ENCODE peak calls at places on chromosomes 13 and 19, in eight cellular contexts. One of them, this sample, is unnamed.

GRCh38 chr19:40331052-40331451 is 17.1 kb downstream of the C19orf47 start:
- DNase-seq in foreskin fibroblast: no peak
- DNase-seq in cardiac muscle cell: no peak
- DNase-seq in ascending aorta: no peak
- DNase-seq in A549: no peak
- DNase-seq in GM12865: no peak
- DNase-seq in fibroblast of pulmonary artery: no peak
- DNase-seq in BE2C: no peak
- DNase-seq in this sample: no peak

GRCh38 chr19:51552996-51553725 is 17.9 kb upstream of the ZNF175 start:
- DNase-seq in cardiac muscle cell: peak
- DNase-seq in foreskin fibroblast: peak
- DNase-seq in ascending aorta: no peak
- DNase-seq in BE2C: peak
- DNase-seq in GM12865: peak
- DNase-seq in fibroblast of pulmonary artery: peak
- DNase-seq in A549: peak
- DNase-seq in this sample: no peak

GRCh38 chr13:43411741-43412140 is 375.0 kb downstream of the ENOX1 start:
- DNase-seq in GM12865: no peak
- DNase-seq in ascending aorta: no peak
- DNase-seq in foreskin fibroblast: no peak
- DNase-seq in cardiac muscle cell: no peak
- DNase-seq in A549: no peak
- DNase-seq in BE2C: no peak
- DNase-seq in fibroblast of pulmonary artery: no peak
- DNase-seq in this sample: no peak

GRCh38 chr13:48492123-48493075 is 40.5 kb downstream of the RCBTB2 start:
- DNase-seq in cardiac muscle cell: peak
- DNase-seq in GM12865: peak
- DNase-seq in foreskin fibroblast: peak
- DNase-seq in ascending aorta: peak
- DNase-seq in BE2C: peak
- DNase-seq in fibroblast of pulmonary artery: peak
- DNase-seq in A549: no peak
- DNase-seq in this sample: peak

GRCh38 chr19:12052057-12052570 is 647 bp downstream of the ZNF878 start:
- DNase-seq in A549: no peak
- DNase-seq in GM12865: no peak
- DNase-seq in cardiac muscle cell: no peak
- DNase-seq in foreskin fibroblast: peak
- DNase-seq in BE2C: no peak
- DNase-seq in ascending aorta: no peak
- DNase-seq in fibroblast of pulmonary artery: no peak
- DNase-seq in this sample: no peak

GRCh38 chr19:41626877-41627276 is at the start of gene CEACAM4:
- DNase-seq in ascending aorta: no peak
- DNase-seq in cardiac muscle cell: no peak
- DNase-seq in fibroblast of pulmonary artery: no peak
- DNase-seq in foreskin fibroblast: no peak
- DNase-seq in A549: no peak
- DNase-seq in BE2C: no peak
- DNase-seq in GM12865: no peak
- DNase-seq in this sample: no peak

GRCh38 chr13:49366841-49367240 is 77.0 kb downstream of the CAB39L start:
- DNase-seq in A549: no peak
- DNase-seq in BE2C: no peak
- DNase-seq in ascending aorta: no peak
- DNase-seq in foreskin fibroblast: peak
- DNase-seq in GM12865: no peak
- DNase-seq in fibroblast of pulmonary artery: peak
- DNase-seq in cardiac muscle cell: no peak
- DNase-seq in this sample: no peak

GRCh38 chr19:55640577-55641375 is at the start of gene ZNF580:
- DNase-seq in A549: peak
- DNase-seq in ascending aorta: peak
- DNase-seq in foreskin fibroblast: peak
- DNase-seq in BE2C: peak
- DNase-seq in fibroblast of pulmonary artery: peak
- DNase-seq in cardiac muscle cell: peak
- DNase-seq in GM12865: peak
- DNase-seq in this sample: no peak

GRCh38 chr19:11984986-11985385 is 20.1 kb downstream of the ZNF763 start:
- DNase-seq in fibroblast of pulmonary artery: no peak
- DNase-seq in A549: no peak
- DNase-seq in ascending aorta: no peak
- DNase-seq in foreskin fibroblast: no peak
- DNase-seq in BE2C: peak
- DNase-seq in cardiac muscle cell: peak
- DNase-seq in GM12865: peak
- DNase-seq in this sample: no peak

GRCh38 chr13:113860051-113860471 is 3.8 kb downstream of the GAS6 start:
- DNase-seq in foreskin fibroblast: no peak
- DNase-seq in GM12865: no peak
- DNase-seq in fibroblast of pulmonary artery: no peak
- DNase-seq in A549: no peak
- DNase-seq in BE2C: no peak
- DNase-seq in cardiac muscle cell: no peak
- DNase-seq in ascending aorta: no peak
- DNase-seq in this sample: no peak

DNA sequence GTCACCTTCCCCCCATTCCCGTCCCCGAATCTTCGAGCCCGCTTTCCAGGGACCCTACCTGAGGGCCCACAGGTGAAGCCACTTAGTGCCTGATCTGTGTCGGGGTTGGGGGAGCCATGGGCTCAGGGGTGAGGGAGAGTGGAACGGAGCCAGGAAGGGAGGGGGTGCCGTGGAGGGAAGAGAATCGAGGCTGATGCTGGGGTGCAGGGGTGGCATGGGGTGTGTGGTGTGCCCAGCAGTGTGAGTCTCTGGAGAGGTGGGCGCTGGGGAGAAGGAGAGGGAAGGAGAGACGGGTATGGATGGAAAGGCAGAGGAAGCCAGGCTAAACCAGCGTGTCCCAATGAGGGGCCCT is 1.1 kb upstream of the HPN start:
- DNase-seq in fibroblast of pulmonary artery: no peak
- DNase-seq in GM12865: no peak
- DNase-seq in A549: no peak
- DNase-seq in BE2C: no peak
- DNase-seq in cardiac muscle cell: no peak
- DNase-seq in ascending aorta: peak
- DNase-seq in foreskin fibroblast: no peak
- DNase-seq in this sample: no peak
- H3K4me3 ChIP-seq in fibroblast of pulmonary artery: no peak
- H3K4me3 ChIP-seq in GM12865: no peak
- H3K4me3 ChIP-seq in A549: no peak
- H3K4me3 ChIP-seq in BE2C: no peak
- H3K4me3 ChIP-seq in cardiac muscle cell: no peak
- H3K4me3 ChIP-seq in ascending aorta: peak
- H3K4me3 ChIP-seq in foreskin fibroblast: no peak
- H3K4me3 ChIP-seq in this sample: no peak

GRCh38 chr13:102944821-102945220 is 99.0 kb downstream of the ERCC5 start:
- DNase-seq in foreskin fibroblast: no peak
- DNase-seq in A549: no peak
- DNase-seq in BE2C: no peak
- DNase-seq in cardiac muscle cell: no peak
- DNase-seq in ascending aorta: no peak
- DNase-seq in fibroblast of pulmonary artery: no peak
- DNase-seq in GM12865: no peak
- DNase-seq in this sample: no peak

GRCh38 chr13:102945324-102945815 is 99.5 kb downstream of the ERCC5 start:
- DNase-seq in fibroblast of pulmonary artery: no peak
- DNase-seq in A549: no peak
- DNase-seq in ascending aorta: no peak
- DNase-seq in foreskin fibroblast: no peak
- DNase-seq in BE2C: no peak
- DNase-seq in GM12865: no peak
- DNase-seq in cardiac muscle cell: no peak
- DNase-seq in this sample: no peak

GRCh38 chr13:102951808-102952207 is 106.0 kb downstream of the ERCC5 start:
- DNase-seq in fibroblast of pulmonary artery: no peak
- DNase-seq in GM12865: no peak
- DNase-seq in foreskin fibroblast: no peak
- DNase-seq in ascending aorta: no peak
- DNase-seq in A549: no peak
- DNase-seq in BE2C: no peak
- DNase-seq in cardiac muscle cell: peak
- DNase-seq in this sample: no peak

GRCh38 chr13:102948006-102948405 is 102.2 kb downstream of the ERCC5 start:
- DNase-seq in BE2C: no peak
- DNase-seq in ascending aorta: no peak
- DNase-seq in fibroblast of pulmonary artery: peak
- DNase-seq in A549: no peak
- DNase-seq in foreskin fibroblast: peak
- DNase-seq in GM12865: no peak
- DNase-seq in cardiac muscle cell: no peak
- DNase-seq in this sample: no peak
- TF ChIP-seq CTCF in BE2C: no peak
- TF ChIP-seq CTCF in ascending aorta: no peak
- TF ChIP-seq CTCF in fibroblast of pulmonary artery: no peak
- TF ChIP-seq CTCF in A549: no peak
- TF ChIP-seq CTCF in foreskin fibroblast: no peak
- TF ChIP-seq CTCF in GM12865: no peak
- TF ChIP-seq CTCF in cardiac muscle cell: no peak
- TF ChIP-seq CTCF in this sample: no peak

DNA sequence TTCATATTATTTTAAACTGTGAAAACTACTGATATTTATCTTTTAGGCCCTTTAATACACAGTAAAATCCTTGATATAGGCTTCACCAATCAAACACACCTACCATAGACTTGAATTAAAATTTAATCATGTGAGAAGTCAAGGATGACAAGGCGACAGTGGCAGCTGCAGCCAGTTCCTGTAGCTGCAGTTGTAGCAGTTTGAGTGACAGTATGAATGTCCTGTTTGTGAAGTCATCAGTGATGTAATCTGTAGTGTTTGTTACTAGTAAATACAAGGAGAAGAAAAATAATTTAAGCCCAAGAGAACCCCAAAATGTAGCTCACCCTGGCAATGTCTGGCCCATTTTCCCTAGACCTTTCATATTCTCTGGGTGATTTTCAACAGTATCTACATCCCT is 897.0 kb downstream of the SLITRK6 start:
- DNase-seq in GM12865: no peak
- DNase-seq in A549: no peak
- DNase-seq in foreskin fibroblast: no peak
- DNase-seq in fibroblast of pulmonary artery: no peak
- DNase-seq in ascending aorta: no peak
- DNase-seq in cardiac muscle cell: no peak
- DNase-seq in BE2C: no peak
- DNase-seq in this sample: no peak
- H3K4me3 ChIP-seq in GM12865: no peak
- H3K4me3 ChIP-seq in A549: no peak
- H3K4me3 ChIP-seq in foreskin fibroblast: no peak
- H3K4me3 ChIP-seq in fibroblast of pulmonary artery: no peak
- H3K4me3 ChIP-seq in ascending aorta: no peak
- H3K4me3 ChIP-seq in cardiac muscle cell: no peak
- H3K4me3 ChIP-seq in BE2C: no peak
- H3K4me3 ChIP-seq in this sample: no peak

DNA sequence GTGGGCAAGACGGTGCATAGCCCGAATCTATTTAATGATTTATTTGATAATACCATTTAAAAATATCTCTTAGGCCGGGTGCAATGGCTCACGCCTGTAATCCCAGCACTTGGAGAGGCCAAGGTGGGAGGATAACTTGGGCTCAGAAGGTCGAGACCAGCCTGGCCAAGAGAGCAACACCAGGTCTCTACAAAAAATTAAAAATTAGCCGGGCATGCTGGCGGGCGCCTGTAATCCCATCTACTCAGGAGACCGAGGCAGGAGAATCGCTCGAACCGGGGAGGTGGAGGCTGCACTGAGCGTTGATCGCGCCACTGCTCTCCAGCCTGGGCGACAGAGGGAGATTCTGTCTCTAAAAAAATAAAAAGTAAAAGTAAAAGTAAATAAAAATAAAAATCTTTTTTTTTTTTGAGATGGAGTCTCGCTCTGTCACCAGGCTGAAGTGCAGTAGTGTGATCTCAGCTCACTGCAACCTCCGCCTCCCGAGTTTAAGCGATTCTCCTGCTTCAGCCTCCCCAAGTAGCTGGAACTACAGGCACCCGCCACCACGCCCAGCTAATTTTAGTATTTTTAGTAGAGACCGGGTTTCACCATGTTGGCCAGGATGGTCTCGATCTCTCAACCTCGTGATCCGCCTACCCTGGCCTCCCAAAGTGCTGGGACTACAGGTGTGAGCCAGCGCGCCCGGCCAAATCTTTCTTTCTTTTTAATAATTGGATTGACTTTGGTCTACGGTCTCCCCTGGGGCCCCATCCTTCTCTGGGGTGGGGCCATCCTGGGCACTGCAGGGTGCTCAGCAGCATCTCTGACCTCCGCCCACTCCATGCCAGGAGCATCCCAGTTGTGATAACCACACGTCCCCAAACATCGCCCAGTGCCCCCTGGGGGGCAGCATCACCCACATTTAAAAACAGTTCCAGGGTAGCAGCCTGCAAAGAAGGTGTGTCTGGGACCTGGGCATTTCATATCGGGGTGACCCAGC is 90.7 kb downstream of the GNG7 start:
- DNase-seq in fibroblast of pulmonary artery: no peak
- DNase-seq in ascending aorta: no peak
- DNase-seq in foreskin fibroblast: no peak
- DNase-seq in cardiac muscle cell: no peak
- DNase-seq in BE2C: no peak
- DNase-seq in GM12865: no peak
- DNase-seq in A549: no peak
- DNase-seq in this sample: no peak
- TF ChIP-seq CTCF in fibroblast of pulmonary artery: no peak
- TF ChIP-seq CTCF in ascending aorta: no peak
- TF ChIP-seq CTCF in foreskin fibroblast: no peak
- TF ChIP-seq CTCF in cardiac muscle cell: no peak
- TF ChIP-seq CTCF in BE2C: peak
- TF ChIP-seq CTCF in GM12865: peak
- TF ChIP-seq CTCF in A549: no peak
- TF ChIP-seq CTCF in this sample: peak